ENCODE peak calls at places on chromosome 1, in six cellular contexts. One of them, this sample, is unnamed.

GRCh38 chr1:51819810-51820209 is 58.7 kb downstream of the NRDC start:
- DNase-seq in tibial artery: no peak
- DNase-seq in mammary epithelial cell: no peak
- DNase-seq in psoas muscle: no peak
- DNase-seq in left lung: no peak
- DNase-seq in GM13977: no peak
- DNase-seq in this sample: no peak

GRCh38 chr1:226702318-226702956 is 36.6 kb downstream of the ITPKB start:
- DNase-seq in tibial artery: no peak
- DNase-seq in mammary epithelial cell: no peak
- DNase-seq in psoas muscle: no peak
- DNase-seq in left lung: no peak
- DNase-seq in GM13977: no peak
- DNase-seq in this sample: no peak

GRCh38 chr1:25131794-25132193 is 100.5 kb downstream of the SYF2 start:
- DNase-seq in tibial artery: peak
- DNase-seq in mammary epithelial cell: no peak
- DNase-seq in psoas muscle: no peak
- DNase-seq in left lung: no peak
- DNase-seq in GM13977: no peak
- DNase-seq in this sample: no peak

GRCh38 chr1:196309386-196309785 is 298.9 kb downstream of the KCNT2 start:
- DNase-seq in tibial artery: no peak
- DNase-seq in mammary epithelial cell: peak
- DNase-seq in psoas muscle: no peak
- DNase-seq in left lung: no peak
- DNase-seq in GM13977: no peak
- DNase-seq in this sample: no peak

GRCh38 chr1:175317795-175318194 is 125.2 kb upstream of the KIAA0040 start:
- DNase-seq in tibial artery: no peak
- DNase-seq in mammary epithelial cell: no peak
- DNase-seq in psoas muscle: no peak
- DNase-seq in left lung: no peak
- DNase-seq in GM13977: no peak
- DNase-seq in this sample: no peak

GRCh38 chr1:203593723-203594122 is 32.9 kb upstream of the ATP2B4 start:
- DNase-seq in tibial artery: no peak
- DNase-seq in mammary epithelial cell: peak
- DNase-seq in psoas muscle: no peak
- DNase-seq in left lung: peak
- DNase-seq in GM13977: peak
- DNase-seq in this sample: no peak

GRCh38 chr1:37763791-37764741 is 854 bp downstream of the EPHA10 start:
- DNase-seq in tibial artery: no peak
- DNase-seq in mammary epithelial cell: peak
- DNase-seq in psoas muscle: no peak
- DNase-seq in left lung: peak
- DNase-seq in GM13977: peak
- DNase-seq in this sample: peak

GRCh38 chr1:5830771-5831599 is 161.2 kb downstream of the NPHP4 start:
- DNase-seq in tibial artery: no peak
- DNase-seq in mammary epithelial cell: no peak
- DNase-seq in psoas muscle: no peak
- DNase-seq in left lung: peak
- DNase-seq in GM13977: no peak
- DNase-seq in this sample: peak

GRCh38 chr1:181141431-181141910 is 53.0 kb downstream of the IER5 start:
- DNase-seq in tibial artery: no peak
- DNase-seq in mammary epithelial cell: peak
- DNase-seq in psoas muscle: no peak
- DNase-seq in left lung: peak
- DNase-seq in GM13977: no peak
- DNase-seq in this sample: no peak

GRCh38 chr1:216223521-216223920 is 199.7 kb downstream of the USH2A start:
- DNase-seq in tibial artery: no peak
- DNase-seq in mammary epithelial cell: no peak
- DNase-seq in psoas muscle: no peak
- DNase-seq in left lung: no peak
- DNase-seq in GM13977: no peak
- DNase-seq in this sample: no peak

GRCh38 chr1:83756984-83757717 is 241.8 kb downstream of the TTLL7 start:
- DNase-seq in tibial artery: no peak
- DNase-seq in mammary epithelial cell: no peak
- DNase-seq in psoas muscle: no peak
- DNase-seq in left lung: no peak
- DNase-seq in GM13977: no peak
- DNase-seq in this sample: no peak

GRCh38 chr1:235199441-235199840 is 38.4 kb upstream of the RBM34 start:
- DNase-seq in tibial artery: no peak
- DNase-seq in mammary epithelial cell: peak
- DNase-seq in psoas muscle: no peak
- DNase-seq in left lung: no peak
- DNase-seq in GM13977: no peak
- DNase-seq in this sample: no peak

GRCh38 chr1:41046347-41046775 is 24.8 kb upstream of the SLFNL1 start:
- DNase-seq in tibial artery: no peak
- DNase-seq in mammary epithelial cell: no peak
- DNase-seq in psoas muscle: no peak
- DNase-seq in left lung: no peak
- DNase-seq in GM13977: no peak
- DNase-seq in this sample: no peak

GRCh38 chr1:225933072-225933471 is 7.9 kb downstream of the LEFTY2 start:
- DNase-seq in tibial artery: no peak
- DNase-seq in mammary epithelial cell: peak
- DNase-seq in psoas muscle: no peak
- DNase-seq in left lung: no peak
- DNase-seq in GM13977: no peak
- DNase-seq in this sample: no peak

GRCh38 chr1:66733348-66734017 is 18.8 kb upstream of the DYNLT5 start:
- DNase-seq in tibial artery: no peak
- DNase-seq in mammary epithelial cell: peak
- DNase-seq in psoas muscle: no peak
- DNase-seq in left lung: no peak
- DNase-seq in GM13977: no peak
- DNase-seq in this sample: no peak

GRCh38 chr1:165235158-165235776 is 121.2 kb downstream of the LMX1A start:
- DNase-seq in tibial artery: no peak
- DNase-seq in mammary epithelial cell: no peak
- DNase-seq in psoas muscle: peak
- DNase-seq in left lung: peak
- DNase-seq in GM13977: no peak
- DNase-seq in this sample: peak

GRCh38 chr1:183137782-183138181 is 48.3 kb upstream of the LAMC2 start:
- DNase-seq in tibial artery: no peak
- DNase-seq in mammary epithelial cell: no peak
- DNase-seq in psoas muscle: no peak
- DNase-seq in left lung: no peak
- DNase-seq in GM13977: no peak
- DNase-seq in this sample: no peak

GRCh38 chr1:236619398-236619797 is 15.1 kb upstream of the HEATR1 start:
- DNase-seq in tibial artery: no peak
- DNase-seq in mammary epithelial cell: no peak
- DNase-seq in psoas muscle: no peak
- DNase-seq in left lung: no peak
- DNase-seq in GM13977: no peak
- DNase-seq in this sample: no peak

GRCh38 chr1:50060279-50060678 is 36.5 kb upstream of the AGBL4 start:
- DNase-seq in tibial artery: no peak
- DNase-seq in mammary epithelial cell: peak
- DNase-seq in psoas muscle: no peak
- DNase-seq in left lung: no peak
- DNase-seq in GM13977: no peak
- DNase-seq in this sample: no peak

GRCh38 chr1:192186197-192186596 is 27.9 kb downstream of the RGS18 start:
- DNase-seq in tibial artery: no peak
- DNase-seq in mammary epithelial cell: no peak
- DNase-seq in psoas muscle: no peak
- DNase-seq in left lung: no peak
- DNase-seq in GM13977: no peak
- DNase-seq in this sample: no peak

GRCh38 chr1:188782220-188782841 is 1695.3 kb downstream of the BRINP3 start:
- DNase-seq in tibial artery: no peak
- DNase-seq in mammary epithelial cell: peak
- DNase-seq in psoas muscle: no peak
- DNase-seq in left lung: no peak
- DNase-seq in GM13977: peak
- DNase-seq in this sample: peak

GRCh38 chr1:202130816-202131522 is 8.3 kb downstream of the GPR37L1 start:
- DNase-seq in tibial artery: no peak
- DNase-seq in mammary epithelial cell: no peak
- DNase-seq in psoas muscle: no peak
- DNase-seq in left lung: no peak
- DNase-seq in GM13977: no peak
- DNase-seq in this sample: no peak

GRCh38 chr1:11426617-11427016 is 52.3 kb upstream of the DISP3 start:
- DNase-seq in tibial artery: no peak
- DNase-seq in mammary epithelial cell: no peak
- DNase-seq in psoas muscle: no peak
- DNase-seq in left lung: no peak
- DNase-seq in GM13977: no peak
- DNase-seq in this sample: no peak

GRCh38 chr1:107141491-107142369 is 891 bp downstream of the NTNG1 start:
- DNase-seq in tibial artery: no peak
- DNase-seq in mammary epithelial cell: peak
- DNase-seq in psoas muscle: peak
- DNase-seq in left lung: peak
- DNase-seq in GM13977: peak
- DNase-seq in this sample: peak

GRCh38 chr1:11655263-11656079 is 794 bp downstream of the FBXO44 start:
- DNase-seq in tibial artery: no peak
- DNase-seq in mammary epithelial cell: no peak
- DNase-seq in psoas muscle: no peak
- DNase-seq in left lung: no peak
- DNase-seq in GM13977: no peak
- DNase-seq in this sample: peak

GRCh38 chr1:168555521-168556046 is 11.8 kb upstream of the XCL2 start:
- DNase-seq in tibial artery: no peak
- DNase-seq in mammary epithelial cell: no peak
- DNase-seq in psoas muscle: no peak
- DNase-seq in left lung: no peak
- DNase-seq in GM13977: no peak
- DNase-seq in this sample: no peak

GRCh38 chr1:202145325-202146140 is 996 bp upstream of the ARL8A start:
- DNase-seq in tibial artery: no peak
- DNase-seq in mammary epithelial cell: peak
- DNase-seq in psoas muscle: no peak
- DNase-seq in left lung: peak
- DNase-seq in GM13977: peak
- DNase-seq in this sample: no peak

GRCh38 chr1:157292809-157293564 is 154.8 kb upstream of the ETV3 start:
- DNase-seq in tibial artery: no peak
- DNase-seq in mammary epithelial cell: no peak
- DNase-seq in psoas muscle: no peak
- DNase-seq in left lung: no peak
- DNase-seq in GM13977: no peak
- DNase-seq in this sample: no peak

GRCh38 chr1:78678324-78678723 is 28.7 kb downstream of the IFI44 start:
- DNase-seq in tibial artery: no peak
- DNase-seq in mammary epithelial cell: no peak
- DNase-seq in psoas muscle: no peak
- DNase-seq in left lung: no peak
- DNase-seq in GM13977: peak
- DNase-seq in this sample: no peak

GRCh38 chr1:39177641-39178040 is 26.9 kb upstream of the MACF1 start:
- DNase-seq in tibial artery: no peak
- DNase-seq in mammary epithelial cell: no peak
- DNase-seq in psoas muscle: no peak
- DNase-seq in left lung: no peak
- DNase-seq in GM13977: no peak
- DNase-seq in this sample: no peak

GRCh38 chr1:39170731-39171375 is 33.6 kb upstream of the MACF1 start:
- DNase-seq in tibial artery: no peak
- DNase-seq in mammary epithelial cell: no peak
- DNase-seq in psoas muscle: no peak
- DNase-seq in left lung: no peak
- DNase-seq in GM13977: no peak
- DNase-seq in this sample: no peak

GRCh38 chr1:39173995-39174380 is 30.5 kb upstream of the MACF1 start:
- DNase-seq in tibial artery: no peak
- DNase-seq in mammary epithelial cell: no peak
- DNase-seq in psoas muscle: no peak
- DNase-seq in left lung: no peak
- DNase-seq in GM13977: no peak
- DNase-seq in this sample: no peak

GRCh38 chr1:39174400-39175081 is 30.0 kb upstream of the MACF1 start:
- DNase-seq in tibial artery: no peak
- DNase-seq in mammary epithelial cell: no peak
- DNase-seq in psoas muscle: no peak
- DNase-seq in left lung: no peak
- DNase-seq in GM13977: no peak
- DNase-seq in this sample: no peak

GRCh38 chr1:39173119-39173994 is 31.1 kb upstream of the MACF1 start:
- DNase-seq in tibial artery: no peak
- DNase-seq in mammary epithelial cell: no peak
- DNase-seq in psoas muscle: no peak
- DNase-seq in left lung: no peak
- DNase-seq in GM13977: no peak
- DNase-seq in this sample: no peak
- TF ChIP-seq CTCF in tibial artery: no peak
- TF ChIP-seq CTCF in mammary epithelial cell: no peak
- TF ChIP-seq CTCF in psoas muscle: no peak
- TF ChIP-seq CTCF in left lung: no peak
- TF ChIP-seq CTCF in GM13977: no peak
- TF ChIP-seq CTCF in this sample: no peak

GRCh38 chr1:1899266-1899966 is 8.5 kb upstream of the GNB1 start:
- DNase-seq in tibial artery: no peak
- DNase-seq in mammary epithelial cell: no peak
- DNase-seq in psoas muscle: no peak
- DNase-seq in left lung: no peak
- DNase-seq in GM13977: no peak
- DNase-seq in this sample: no peak
- TF ChIP-seq CTCF in tibial artery: no peak
- TF ChIP-seq CTCF in mammary epithelial cell: no peak
- TF ChIP-seq CTCF in psoas muscle: no peak
- TF ChIP-seq CTCF in left lung: no peak
- TF ChIP-seq CTCF in GM13977: peak
- TF ChIP-seq CTCF in this sample: no peak

DNA sequence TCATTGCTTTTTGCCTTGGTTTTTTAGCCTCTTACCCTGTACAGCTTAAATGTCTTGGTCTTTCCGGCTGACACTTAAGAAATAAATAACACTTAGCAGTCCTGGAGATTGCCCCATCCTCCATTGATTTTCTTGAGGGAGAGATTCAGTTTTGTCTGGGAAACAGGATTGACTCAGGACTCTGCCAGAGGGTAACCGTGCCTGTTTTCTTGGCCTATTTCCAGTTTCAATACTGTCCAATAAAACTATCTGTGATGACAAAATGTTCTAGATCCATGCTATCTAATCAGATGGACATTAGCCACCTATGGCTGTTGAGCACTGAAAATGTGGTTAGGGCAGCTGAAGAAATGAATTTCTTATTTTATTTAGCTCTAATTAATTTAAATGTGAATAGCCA is 216.1 kb downstream of the DUSP10 start:
- DNase-seq in tibial artery: no peak
- DNase-seq in mammary epithelial cell: no peak
- DNase-seq in psoas muscle: no peak
- DNase-seq in left lung: no peak
- DNase-seq in GM13977: no peak
- DNase-seq in this sample: no peak
- TF ChIP-seq CTCF in tibial artery: no peak
- TF ChIP-seq CTCF in mammary epithelial cell: no peak
- TF ChIP-seq CTCF in psoas muscle: no peak
- TF ChIP-seq CTCF in left lung: no peak
- TF ChIP-seq CTCF in GM13977: no peak
- TF ChIP-seq CTCF in this sample: no peak

GRCh38 chr1:161098161-161099068 is at the start of gene KLHDC9:
- DNase-seq in tibial artery: peak
- DNase-seq in mammary epithelial cell: peak
- DNase-seq in psoas muscle: peak
- DNase-seq in left lung: peak
- DNase-seq in GM13977: peak
- DNase-seq in this sample: peak
- TF ChIP-seq CTCF in tibial artery: no peak
- TF ChIP-seq CTCF in mammary epithelial cell: no peak
- TF ChIP-seq CTCF in psoas muscle: no peak
- TF ChIP-seq CTCF in left lung: no peak
- TF ChIP-seq CTCF in GM13977: peak
- TF ChIP-seq CTCF in this sample: peak